ENCODE peak calls at places on chromosomes 1 and 21, in five cellular contexts. One of them, this sample, is unnamed. For H3K4me1, the result is how much of the 10 kb centered on the place peaks cover.

GRCh38 chr1:219806642-219807041 is 121.7 kb downstream of the SLC30A10 start:
- DNase-seq in stomach: no peak
- DNase-seq in left lung: no peak
- DNase-seq in fibroblast of lung: no peak
- DNase-seq in ovary: no peak
- DNase-seq in this sample: no peak

GRCh38 chr1:230047114-230047865 is 19.7 kb upstream of the GALNT2 start:
- DNase-seq in stomach: no peak
- DNase-seq in left lung: no peak
- DNase-seq in fibroblast of lung: no peak
- DNase-seq in ovary: no peak
- DNase-seq in this sample: peak

GRCh38 chr1:107220036-107220435 is 79.2 kb downstream of the NTNG1 start:
- DNase-seq in stomach: no peak
- DNase-seq in left lung: no peak
- DNase-seq in fibroblast of lung: no peak
- DNase-seq in ovary: no peak
- DNase-seq in this sample: no peak

GRCh38 chr1:15936025-15936424 is 39.9 kb downstream of the ZBTB17 start:
- DNase-seq in stomach: peak
- DNase-seq in left lung: no peak
- DNase-seq in fibroblast of lung: no peak
- DNase-seq in ovary: peak
- DNase-seq in this sample: no peak

GRCh38 chr1:160451119-160451858 is 50.9 kb downstream of the VANGL2 start:
- DNase-seq in stomach: no peak
- DNase-seq in left lung: no peak
- DNase-seq in fibroblast of lung: no peak
- DNase-seq in ovary: no peak
- DNase-seq in this sample: no peak

GRCh38 chr1:234722904-234723588 is 113.1 kb upstream of the IRF2BP2 start:
- DNase-seq in stomach: peak
- DNase-seq in left lung: peak
- DNase-seq in fibroblast of lung: peak
- DNase-seq in ovary: peak
- DNase-seq in this sample: peak

GRCh38 chr1:171286032-171286705 is 27.8 kb upstream of the FMO4 start:
- DNase-seq in stomach: no peak
- DNase-seq in left lung: no peak
- DNase-seq in fibroblast of lung: no peak
- DNase-seq in ovary: no peak
- DNase-seq in this sample: peak

GRCh38 chr1:163985700-163986099 is 573.3 kb upstream of the PBX1 start:
- DNase-seq in stomach: no peak
- DNase-seq in left lung: no peak
- DNase-seq in fibroblast of lung: no peak
- DNase-seq in ovary: no peak
- DNase-seq in this sample: no peak

GRCh38 chr1:183609313-183609712 is 19.1 kb upstream of the NCF2 start:
- DNase-seq in stomach: peak
- DNase-seq in left lung: peak
- DNase-seq in fibroblast of lung: peak
- DNase-seq in ovary: peak
- DNase-seq in this sample: peak

GRCh38 chr1:70487910-70488665 is 77.0 kb downstream of the CTH start:
- DNase-seq in stomach: no peak
- DNase-seq in left lung: no peak
- DNase-seq in fibroblast of lung: peak
- DNase-seq in ovary: no peak
- DNase-seq in this sample: peak

GRCh38 chr1:20775700-20776099 is 11.4 kb downstream of the HP1BP3 start:
- DNase-seq in stomach: no peak
- DNase-seq in left lung: no peak
- DNase-seq in fibroblast of lung: no peak
- DNase-seq in ovary: no peak
- DNase-seq in this sample: no peak

GRCh38 chr1:159881930-159882839 is 17.8 kb downstream of the CFAP45 start:
- DNase-seq in stomach: peak
- DNase-seq in left lung: peak
- DNase-seq in fibroblast of lung: peak
- DNase-seq in ovary: peak
- DNase-seq in this sample: peak

GRCh38 chr1:17903386-17903785 is 148.3 kb downstream of the ACTL8 start:
- DNase-seq in stomach: peak
- DNase-seq in left lung: no peak
- DNase-seq in fibroblast of lung: no peak
- DNase-seq in ovary: no peak
- DNase-seq in this sample: no peak

GRCh38 chr1:96865731-96866684 is 144.4 kb downstream of the PTBP2 start:
- DNase-seq in stomach: no peak
- DNase-seq in left lung: no peak
- DNase-seq in fibroblast of lung: peak
- DNase-seq in ovary: no peak
- DNase-seq in this sample: peak

GRCh38 chr21:41222247-41223068 is 54.5 kb downstream of the BACE2 start:
- DNase-seq in stomach: no peak
- DNase-seq in left lung: no peak
- DNase-seq in fibroblast of lung: no peak
- DNase-seq in ovary: no peak
- DNase-seq in this sample: no peak

GRCh38 chr1:81717230-81717629 is 83.5 kb upstream of the ADGRL2 start:
- DNase-seq in stomach: no peak
- DNase-seq in left lung: no peak
- DNase-seq in fibroblast of lung: peak
- DNase-seq in ovary: no peak
- DNase-seq in this sample: no peak

GRCh38 chr1:42263019-42263418 is 72.0 kb downstream of the FOXJ3 start:
- DNase-seq in stomach: no peak
- DNase-seq in left lung: no peak
- DNase-seq in fibroblast of lung: no peak
- DNase-seq in ovary: no peak
- DNase-seq in this sample: no peak

GRCh38 chr1:42259739-42260064 is 75.3 kb downstream of the FOXJ3 start:
- DNase-seq in stomach: no peak
- DNase-seq in left lung: no peak
- DNase-seq in fibroblast of lung: no peak
- DNase-seq in ovary: no peak
- DNase-seq in this sample: no peak

GRCh38 chr1:42260376-42261078 is 74.5 kb downstream of the FOXJ3 start:
- DNase-seq in stomach: no peak
- DNase-seq in left lung: no peak
- DNase-seq in fibroblast of lung: no peak
- DNase-seq in ovary: no peak
- DNase-seq in this sample: no peak

GRCh38 chr1:42258218-42258617 is 76.8 kb downstream of the FOXJ3 start:
- DNase-seq in stomach: no peak
- DNase-seq in left lung: no peak
- DNase-seq in fibroblast of lung: no peak
- DNase-seq in ovary: no peak
- DNase-seq in this sample: no peak

GRCh38 chr1:42259059-42259738 is 75.8 kb downstream of the FOXJ3 start:
- DNase-seq in stomach: no peak
- DNase-seq in left lung: no peak
- DNase-seq in fibroblast of lung: peak
- DNase-seq in ovary: no peak
- DNase-seq in this sample: peak
- H3K27ac ChIP-seq in stomach: peak
- H3K27ac ChIP-seq in left lung: peak
- H3K27ac ChIP-seq in fibroblast of lung: peak
- H3K27ac ChIP-seq in ovary: no peak
- H3K27ac ChIP-seq in this sample: no peak

GRCh38 chr1:34426325-34426896 is 249.7 kb downstream of the C1orf94 start:
- DNase-seq in stomach: no peak
- DNase-seq in left lung: no peak
- DNase-seq in fibroblast of lung: no peak
- DNase-seq in ovary: no peak
- DNase-seq in this sample: peak
- TF ChIP-seq CTCF in stomach: no peak
- TF ChIP-seq CTCF in left lung: no peak
- TF ChIP-seq CTCF in fibroblast of lung: no peak
- TF ChIP-seq CTCF in ovary: no peak
- TF ChIP-seq CTCF in this sample: peak

DNA sequence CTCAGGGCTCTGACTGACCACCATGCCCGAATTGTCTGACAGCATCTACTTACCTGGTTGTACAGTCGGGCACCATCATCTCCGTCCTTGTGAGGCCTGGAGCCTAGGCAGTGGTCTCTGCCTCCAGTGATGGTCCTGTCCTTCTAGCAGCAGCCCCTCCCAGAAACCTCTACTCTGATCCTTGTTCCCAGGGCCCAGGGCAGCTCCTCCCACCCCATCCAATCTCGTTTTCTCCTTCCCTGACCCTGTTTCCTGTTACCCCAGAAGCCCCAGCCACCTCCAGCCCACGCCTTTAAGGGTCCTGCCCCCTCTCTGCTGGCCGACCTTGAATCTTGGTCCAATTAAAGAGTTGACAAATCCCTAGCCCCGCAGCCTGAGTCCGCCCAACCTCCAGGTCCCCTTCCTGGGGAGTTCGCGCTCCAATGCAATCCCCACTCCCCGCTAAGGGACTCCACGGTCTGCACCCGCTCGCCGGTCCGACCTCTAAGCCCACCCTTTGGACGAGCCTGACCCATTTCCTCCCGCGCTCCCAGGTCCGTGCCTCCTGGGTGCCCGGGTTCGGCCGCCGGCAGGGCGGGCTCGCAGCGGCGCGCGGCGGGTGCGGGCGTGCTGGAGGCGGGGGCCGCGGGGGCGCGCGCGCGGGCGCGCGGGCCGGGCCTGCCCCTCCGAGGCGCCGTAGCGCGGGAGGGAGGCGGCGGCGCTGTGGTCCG is at the start of gene B4GALT2:
- DNase-seq in stomach: peak
- DNase-seq in left lung: no peak
- DNase-seq in fibroblast of lung: no peak
- DNase-seq in ovary: peak
- DNase-seq in this sample: no peak
- H3K4me1 ChIP-seq in stomach: half or more
- H3K4me1 ChIP-seq in left lung: under half
- H3K4me1 ChIP-seq in fibroblast of lung: under half
- H3K4me1 ChIP-seq in ovary: under half
- H3K4me1 ChIP-seq in this sample: under half

DNA sequence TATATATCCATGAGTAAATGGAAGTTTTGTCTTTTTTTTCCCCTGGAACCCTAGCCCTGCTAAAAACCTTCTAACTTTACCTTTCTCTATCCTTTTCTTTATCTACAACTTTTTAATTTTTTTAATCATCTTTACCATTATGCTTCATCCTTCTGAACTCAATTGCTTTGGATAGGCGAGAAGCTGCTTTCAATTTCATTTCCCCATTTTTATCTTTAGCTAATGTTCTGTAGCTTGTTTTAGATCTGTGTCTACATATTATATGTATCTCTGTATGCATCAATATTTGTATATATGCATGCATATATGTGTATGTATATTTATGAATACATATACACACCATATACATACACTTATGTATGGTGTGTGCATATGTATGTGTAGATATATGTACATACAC is 57.4 kb downstream of the PTPRC start:
- DNase-seq in stomach: no peak
- DNase-seq in left lung: no peak
- DNase-seq in fibroblast of lung: no peak
- DNase-seq in ovary: no peak
- DNase-seq in this sample: no peak
- H3K27ac ChIP-seq in stomach: no peak
- H3K27ac ChIP-seq in left lung: no peak
- H3K27ac ChIP-seq in fibroblast of lung: no peak
- H3K27ac ChIP-seq in ovary: no peak
- H3K27ac ChIP-seq in this sample: no peak

DNA sequence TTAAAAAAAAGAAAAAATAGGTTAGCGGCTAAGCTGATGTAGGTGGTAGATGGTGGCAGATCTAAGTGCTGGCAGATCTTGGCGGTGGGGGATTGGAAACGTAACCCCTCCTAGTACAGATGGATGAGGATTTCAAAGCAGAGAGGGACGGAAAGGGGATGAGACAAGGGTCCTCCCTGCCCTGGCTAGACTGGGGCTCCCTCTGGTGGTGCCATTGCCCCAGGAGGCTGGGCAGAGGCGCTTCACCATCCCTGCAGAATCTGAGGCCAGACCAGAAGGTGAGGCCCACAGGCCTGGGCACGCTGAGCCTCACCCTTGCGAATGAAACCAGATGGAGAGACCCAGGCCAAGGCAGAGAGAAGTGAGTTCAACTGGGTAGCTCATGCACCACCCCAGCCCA is 7.0 kb upstream of the PLEKHA6 start:
- DNase-seq in stomach: no peak
- DNase-seq in left lung: no peak
- DNase-seq in fibroblast of lung: no peak
- DNase-seq in ovary: no peak
- DNase-seq in this sample: no peak
- TF ChIP-seq CTCF in stomach: no peak
- TF ChIP-seq CTCF in left lung: no peak
- TF ChIP-seq CTCF in fibroblast of lung: peak
- TF ChIP-seq CTCF in ovary: no peak
- TF ChIP-seq CTCF in this sample: peak

GRCh38 chr1:180542530-180543171 is 16.1 kb upstream of the OVAAL start:
- DNase-seq in stomach: no peak
- DNase-seq in left lung: no peak
- DNase-seq in fibroblast of lung: no peak
- DNase-seq in ovary: no peak
- DNase-seq in this sample: no peak
- H3K4me1 ChIP-seq in stomach: under half
- H3K4me1 ChIP-seq in left lung: under half
- H3K4me1 ChIP-seq in fibroblast of lung: under half
- H3K4me1 ChIP-seq in ovary: under half
- H3K4me1 ChIP-seq in this sample: under half